ENCODE peak calls at places on chromosomes 11 and 22, in eight cellular contexts. One of them, this sample, is unnamed.

GRCh38 chr11:33869511-33870422 is 22.1 kb downstream of the LMO2 start:
- DNase-seq in SJSA1: no peak
- DNase-seq in left lung: peak; percentile 71
- DNase-seq in naive thymus-derived CD4-positive, alpha-beta T cell: no peak
- DNase-seq in heart left ventricle: peak; percentile 62
- DNase-seq in pancreas: peak; percentile 72
- DNase-seq in cardiac muscle cell: peak; percentile 45
- DNase-seq in upper lobe of right lung: peak; percentile 77
- DNase-seq in this sample: peak; percentile 47

GRCh38 chr22:24066260-24066659 is 55.2 kb downstream of the CABIN1 start:
- DNase-seq in SJSA1: no peak
- DNase-seq in left lung: no peak
- DNase-seq in naive thymus-derived CD4-positive, alpha-beta T cell: no peak
- DNase-seq in heart left ventricle: peak; percentile 71
- DNase-seq in pancreas: no peak
- DNase-seq in cardiac muscle cell: no peak
- DNase-seq in upper lobe of right lung: peak; percentile 30
- DNase-seq in this sample: peak; percentile 41

GRCh38 chr11:99739464-99740089 is 718.8 kb downstream of the CNTN5 start:
- DNase-seq in SJSA1: no peak
- DNase-seq in left lung: no peak
- DNase-seq in naive thymus-derived CD4-positive, alpha-beta T cell: no peak
- DNase-seq in heart left ventricle: no peak
- DNase-seq in pancreas: no peak
- DNase-seq in cardiac muscle cell: peak; percentile 68
- DNase-seq in upper lobe of right lung: no peak
- DNase-seq in this sample: no peak

GRCh38 chr22:45083659-45084305 is 74.0 kb upstream of the PHF21B start:
- DNase-seq in SJSA1: peak; percentile 90
- DNase-seq in left lung: no peak
- DNase-seq in naive thymus-derived CD4-positive, alpha-beta T cell: no peak
- DNase-seq in heart left ventricle: no peak
- DNase-seq in pancreas: no peak
- DNase-seq in cardiac muscle cell: peak; percentile 17
- DNase-seq in upper lobe of right lung: no peak
- DNase-seq in this sample: no peak

GRCh38 chr11:58685973-58686720 is 45.6 kb downstream of the GLYAT start:
- DNase-seq in SJSA1: no peak
- DNase-seq in left lung: no peak
- DNase-seq in naive thymus-derived CD4-positive, alpha-beta T cell: peak; percentile 10
- DNase-seq in heart left ventricle: no peak
- DNase-seq in pancreas: no peak
- DNase-seq in cardiac muscle cell: no peak
- DNase-seq in upper lobe of right lung: no peak
- DNase-seq in this sample: no peak

GRCh38 chr11:42013656-42014201 is 554.3 kb upstream of the LRRC4C start:
- DNase-seq in SJSA1: no peak
- DNase-seq in left lung: no peak
- DNase-seq in naive thymus-derived CD4-positive, alpha-beta T cell: no peak
- DNase-seq in heart left ventricle: no peak
- DNase-seq in pancreas: no peak
- DNase-seq in cardiac muscle cell: no peak
- DNase-seq in upper lobe of right lung: no peak
- DNase-seq in this sample: no peak

GRCh38 chr11:76615950-76616349 is 54.6 kb downstream of the LRRC32 start:
- DNase-seq in SJSA1: peak; percentile 54
- DNase-seq in left lung: peak; percentile 31
- DNase-seq in naive thymus-derived CD4-positive, alpha-beta T cell: no peak
- DNase-seq in heart left ventricle: peak; percentile 92
- DNase-seq in pancreas: no peak
- DNase-seq in cardiac muscle cell: peak; percentile 96
- DNase-seq in upper lobe of right lung: no peak
- DNase-seq in this sample: peak; percentile 74

GRCh38 chr11:25159341-25159740 is 662.5 kb downstream of the LUZP2 start:
- DNase-seq in SJSA1: no peak
- DNase-seq in left lung: no peak
- DNase-seq in naive thymus-derived CD4-positive, alpha-beta T cell: no peak
- DNase-seq in heart left ventricle: peak; percentile 17
- DNase-seq in pancreas: no peak
- DNase-seq in cardiac muscle cell: peak; percentile 3
- DNase-seq in upper lobe of right lung: no peak
- DNase-seq in this sample: no peak

GRCh38 chr11:130340671-130341319 is 26.1 kb upstream of the ZBTB44 start:
- DNase-seq in SJSA1: no peak
- DNase-seq in left lung: no peak
- DNase-seq in naive thymus-derived CD4-positive, alpha-beta T cell: no peak
- DNase-seq in heart left ventricle: no peak
- DNase-seq in pancreas: no peak
- DNase-seq in cardiac muscle cell: no peak
- DNase-seq in upper lobe of right lung: no peak
- DNase-seq in this sample: no peak

GRCh38 chr11:107898270-107898669 is 30.0 kb upstream of the RAB39A start:
- DNase-seq in SJSA1: no peak
- DNase-seq in left lung: no peak
- DNase-seq in naive thymus-derived CD4-positive, alpha-beta T cell: no peak
- DNase-seq in heart left ventricle: no peak
- DNase-seq in pancreas: no peak
- DNase-seq in cardiac muscle cell: peak; percentile 72
- DNase-seq in upper lobe of right lung: no peak
- DNase-seq in this sample: no peak

GRCh38 chr11:64385953-64386704 is 27.2 kb downstream of the RPS6KA4 start:
- DNase-seq in SJSA1: peak; percentile 78
- DNase-seq in left lung: no peak
- DNase-seq in naive thymus-derived CD4-positive, alpha-beta T cell: no peak
- DNase-seq in heart left ventricle: no peak
- DNase-seq in pancreas: no peak
- DNase-seq in cardiac muscle cell: no peak
- DNase-seq in upper lobe of right lung: no peak
- DNase-seq in this sample: no peak

GRCh38 chr11:111426615-111427014 is 47.5 kb upstream of the POU2AF1 start:
- DNase-seq in SJSA1: no peak
- DNase-seq in left lung: no peak
- DNase-seq in naive thymus-derived CD4-positive, alpha-beta T cell: no peak
- DNase-seq in heart left ventricle: no peak
- DNase-seq in pancreas: no peak
- DNase-seq in cardiac muscle cell: no peak
- DNase-seq in upper lobe of right lung: no peak
- DNase-seq in this sample: no peak

GRCh38 chr11:19947521-19948114 is 212.7 kb downstream of the DBX1 start:
- DNase-seq in SJSA1: no peak
- DNase-seq in left lung: no peak
- DNase-seq in naive thymus-derived CD4-positive, alpha-beta T cell: no peak
- DNase-seq in heart left ventricle: no peak
- DNase-seq in pancreas: no peak
- DNase-seq in cardiac muscle cell: no peak
- DNase-seq in upper lobe of right lung: no peak
- DNase-seq in this sample: no peak

GRCh38 chr11:35145249-35145648 is 6.3 kb downstream of the CD44 start:
- DNase-seq in SJSA1: peak; percentile 92
- DNase-seq in left lung: no peak
- DNase-seq in naive thymus-derived CD4-positive, alpha-beta T cell: no peak
- DNase-seq in heart left ventricle: no peak
- DNase-seq in pancreas: no peak
- DNase-seq in cardiac muscle cell: no peak
- DNase-seq in upper lobe of right lung: no peak
- DNase-seq in this sample: no peak

GRCh38 chr11:94873910-94874575 is 99.3 kb downstream of the CWC15 start:
- DNase-seq in SJSA1: no peak
- DNase-seq in left lung: no peak
- DNase-seq in naive thymus-derived CD4-positive, alpha-beta T cell: no peak
- DNase-seq in heart left ventricle: no peak
- DNase-seq in pancreas: no peak
- DNase-seq in cardiac muscle cell: peak; percentile 21
- DNase-seq in upper lobe of right lung: no peak
- DNase-seq in this sample: no peak

GRCh38 chr11:118295834-118296454 is 8.6 kb upstream of the CD3E start:
- DNase-seq in SJSA1: no peak
- DNase-seq in left lung: no peak
- DNase-seq in naive thymus-derived CD4-positive, alpha-beta T cell: peak; percentile 52
- DNase-seq in heart left ventricle: no peak
- DNase-seq in pancreas: no peak
- DNase-seq in cardiac muscle cell: peak; percentile 41
- DNase-seq in upper lobe of right lung: no peak
- DNase-seq in this sample: no peak

GRCh38 chr11:115817844-115818565 is 313.8 kb upstream of the CADM1 start:
- DNase-seq in SJSA1: no peak
- DNase-seq in left lung: no peak
- DNase-seq in naive thymus-derived CD4-positive, alpha-beta T cell: no peak
- DNase-seq in heart left ventricle: no peak
- DNase-seq in pancreas: no peak
- DNase-seq in cardiac muscle cell: no peak
- DNase-seq in upper lobe of right lung: no peak
- DNase-seq in this sample: no peak

GRCh38 chr22:46761017-46761416 is 1.4 kb upstream of the TBC1D22A start:
- DNase-seq in SJSA1: no peak
- DNase-seq in left lung: no peak
- DNase-seq in naive thymus-derived CD4-positive, alpha-beta T cell: no peak
- DNase-seq in heart left ventricle: no peak
- DNase-seq in pancreas: no peak
- DNase-seq in cardiac muscle cell: no peak
- DNase-seq in upper lobe of right lung: no peak
- DNase-seq in this sample: no peak

GRCh38 chr11:73386026-73386425 is 9.8 kb downstream of the RELT start:
- DNase-seq in SJSA1: no peak
- DNase-seq in left lung: peak; percentile 81
- DNase-seq in naive thymus-derived CD4-positive, alpha-beta T cell: no peak
- DNase-seq in heart left ventricle: peak; percentile 62
- DNase-seq in pancreas: no peak
- DNase-seq in cardiac muscle cell: no peak
- DNase-seq in upper lobe of right lung: peak; percentile 77
- DNase-seq in this sample: peak; percentile 47
- H3K4me3 ChIP-seq in SJSA1: no peak overlapping the region
- H3K4me3 ChIP-seq in left lung: peak overlapping the region; percentile 26
- H3K4me3 ChIP-seq in naive thymus-derived CD4-positive, alpha-beta T cell: no peak overlapping the region
- H3K4me3 ChIP-seq in heart left ventricle: no peak overlapping the region
- H3K4me3 ChIP-seq in pancreas: no peak overlapping the region
- H3K4me3 ChIP-seq in cardiac muscle cell: no peak overlapping the region
- H3K4me3 ChIP-seq in upper lobe of right lung: no peak overlapping the region
- H3K4me3 ChIP-seq in this sample: no peak overlapping the region

DNA sequence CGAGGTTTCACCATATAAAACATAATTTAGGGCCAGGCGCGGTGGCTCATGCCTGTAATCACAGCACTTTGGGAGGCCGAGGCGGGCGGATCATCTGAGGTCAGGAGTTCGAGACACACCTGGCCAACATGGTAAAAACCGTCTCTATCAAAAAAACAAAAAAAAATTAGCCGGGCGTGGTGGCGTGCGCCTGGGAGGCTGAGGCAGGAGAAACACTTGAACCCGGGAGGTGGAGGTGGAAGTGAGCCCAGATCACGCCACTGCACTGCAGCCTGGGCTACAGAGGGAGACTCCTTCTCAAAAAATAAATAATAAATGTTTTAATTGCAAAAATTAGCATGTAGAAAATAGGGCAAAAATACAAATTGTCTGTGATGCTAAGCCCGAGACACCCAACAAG is 993 bp upstream of the SFI1 start:
- DNase-seq in SJSA1: no peak
- DNase-seq in left lung: no peak
- DNase-seq in naive thymus-derived CD4-positive, alpha-beta T cell: no peak
- DNase-seq in heart left ventricle: no peak
- DNase-seq in pancreas: no peak
- DNase-seq in cardiac muscle cell: no peak
- DNase-seq in upper lobe of right lung: no peak
- DNase-seq in this sample: no peak
- H3K27ac ChIP-seq in SJSA1: no peak overlapping the region
- H3K27ac ChIP-seq in left lung: peak overlapping the region; percentile 90
- H3K27ac ChIP-seq in naive thymus-derived CD4-positive, alpha-beta T cell: peak overlapping the region; percentile 92
- H3K27ac ChIP-seq in heart left ventricle: peak overlapping the region; percentile 83
- H3K27ac ChIP-seq in pancreas: peak overlapping the region; percentile 44
- H3K27ac ChIP-seq in cardiac muscle cell: no peak overlapping the region
- H3K27ac ChIP-seq in upper lobe of right lung: peak overlapping the region; percentile 65
- H3K27ac ChIP-seq in this sample: peak overlapping the region; percentile 86

DNA sequence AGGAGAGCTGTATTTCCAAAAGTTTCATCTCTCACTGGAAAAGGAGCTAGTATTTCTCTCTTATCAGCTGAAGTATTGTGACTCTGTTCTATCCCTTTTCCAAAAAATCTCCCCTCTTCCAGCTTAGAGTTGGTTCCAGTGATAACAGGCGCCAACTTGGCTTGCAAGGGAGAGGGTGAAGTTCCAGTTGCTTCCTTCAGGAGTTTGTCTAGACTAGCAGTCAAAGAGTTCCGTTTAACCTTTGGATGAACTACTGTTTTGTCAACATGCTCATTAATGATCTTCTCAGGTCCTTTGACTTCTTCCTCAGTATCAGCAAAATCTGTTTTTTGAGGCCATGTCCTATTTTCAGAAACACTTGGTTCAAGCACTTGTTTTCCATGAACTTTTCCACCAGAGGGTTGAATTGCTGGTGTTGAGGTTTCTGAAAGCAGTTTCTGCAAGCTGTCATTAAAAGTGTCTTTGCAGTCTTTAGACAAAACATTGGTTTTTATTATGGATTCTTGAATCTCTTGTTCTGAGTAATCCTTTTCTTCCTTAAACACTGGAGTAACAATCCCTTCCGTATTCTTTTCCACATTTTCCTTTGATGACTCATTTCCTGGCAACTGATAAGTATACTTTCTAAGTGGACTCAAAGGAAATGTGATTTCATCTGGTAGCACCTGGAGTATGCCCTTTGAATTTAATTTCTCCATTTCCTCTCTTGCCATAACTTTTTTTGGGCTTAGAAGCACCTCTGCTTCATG is 39.7 kb upstream of the CCDC89 start:
- DNase-seq in SJSA1: no peak
- DNase-seq in left lung: no peak
- DNase-seq in naive thymus-derived CD4-positive, alpha-beta T cell: no peak
- DNase-seq in heart left ventricle: no peak
- DNase-seq in pancreas: no peak
- DNase-seq in cardiac muscle cell: peak; percentile 85
- DNase-seq in upper lobe of right lung: no peak
- DNase-seq in this sample: no peak
- H3K4me3 ChIP-seq in SJSA1: no peak overlapping the region
- H3K4me3 ChIP-seq in left lung: no peak overlapping the region
- H3K4me3 ChIP-seq in naive thymus-derived CD4-positive, alpha-beta T cell: no peak overlapping the region
- H3K4me3 ChIP-seq in heart left ventricle: no peak overlapping the region
- H3K4me3 ChIP-seq in pancreas: no peak overlapping the region
- H3K4me3 ChIP-seq in cardiac muscle cell: no peak overlapping the region
- H3K4me3 ChIP-seq in upper lobe of right lung: no peak overlapping the region
- H3K4me3 ChIP-seq in this sample: no peak overlapping the region

GRCh38 chr22:49965291-49966040 is 4.9 kb downstream of the PIM3 start:
- DNase-seq in SJSA1: no peak
- DNase-seq in left lung: peak; percentile 34
- DNase-seq in naive thymus-derived CD4-positive, alpha-beta T cell: peak; percentile 13
- DNase-seq in heart left ventricle: no peak
- DNase-seq in pancreas: peak; percentile 57
- DNase-seq in cardiac muscle cell: no peak
- DNase-seq in upper lobe of right lung: peak; percentile 68
- DNase-seq in this sample: peak; percentile 17

GRCh38 chr22:49966041-49966715 is 5.6 kb downstream of the PIM3 start:
- DNase-seq in SJSA1: no peak
- DNase-seq in left lung: peak; percentile 43
- DNase-seq in naive thymus-derived CD4-positive, alpha-beta T cell: no peak
- DNase-seq in heart left ventricle: peak; percentile 31
- DNase-seq in pancreas: peak; percentile 61
- DNase-seq in cardiac muscle cell: no peak
- DNase-seq in upper lobe of right lung: peak; percentile 68
- DNase-seq in this sample: no peak

GRCh38 chr22:49963647-49964026 is 3.1 kb downstream of the PIM3 start:
- DNase-seq in SJSA1: no peak
- DNase-seq in left lung: peak; percentile 34
- DNase-seq in naive thymus-derived CD4-positive, alpha-beta T cell: peak; percentile 11
- DNase-seq in heart left ventricle: peak; percentile 28
- DNase-seq in pancreas: no peak
- DNase-seq in cardiac muscle cell: no peak
- DNase-seq in upper lobe of right lung: no peak
- DNase-seq in this sample: peak; percentile 15

GRCh38 chr22:49964136-49964492 is 3.5 kb downstream of the PIM3 start:
- DNase-seq in SJSA1: no peak
- DNase-seq in left lung: no peak
- DNase-seq in naive thymus-derived CD4-positive, alpha-beta T cell: peak; percentile 17
- DNase-seq in heart left ventricle: peak; percentile 28
- DNase-seq in pancreas: peak; percentile 55
- DNase-seq in cardiac muscle cell: no peak
- DNase-seq in upper lobe of right lung: peak; percentile 62
- DNase-seq in this sample: peak; percentile 17

GRCh38 chr22:49964493-49965290 is 4.1 kb downstream of the PIM3 start:
- DNase-seq in SJSA1: no peak
- DNase-seq in left lung: peak; percentile 37
- DNase-seq in naive thymus-derived CD4-positive, alpha-beta T cell: peak; percentile 23
- DNase-seq in heart left ventricle: peak; percentile 29
- DNase-seq in pancreas: peak; percentile 54
- DNase-seq in cardiac muscle cell: no peak
- DNase-seq in upper lobe of right lung: peak; percentile 63
- DNase-seq in this sample: peak; percentile 21
- H3K27ac ChIP-seq in SJSA1: no peak overlapping the region
- H3K27ac ChIP-seq in left lung: peak overlapping the region; percentile 97
- H3K27ac ChIP-seq in naive thymus-derived CD4-positive, alpha-beta T cell: no peak overlapping the region
- H3K27ac ChIP-seq in heart left ventricle: peak overlapping the region; percentile 95
- H3K27ac ChIP-seq in pancreas: no peak overlapping the region
- H3K27ac ChIP-seq in cardiac muscle cell: peak overlapping the region; percentile 94
- H3K27ac ChIP-seq in upper lobe of right lung: peak overlapping the region; percentile 87
- H3K27ac ChIP-seq in this sample: peak overlapping the region; percentile 99

This sample was measured in left ventricle myocardium inferior.